ENCODE peak calls at places on chromosomes 5 and 9, in five cellular contexts. L is putamen, Z is MG63, C is aorta, E is mesendoderm. R is an unnamed sample.

GRCh38 chr5:81154725-81155124 is 78.4 kb upstream of the CKMT2 start:
- DNase-seq in L (no peak), Z (no peak), C (no peak), E (no peak), R (no peak)

GRCh38 chr5:39599721-39600431 is 175.1 kb upstream of the DAB2 start:
- DNase-seq in L (no peak), Z (no peak), C (no peak), E (peak; percentile 64), R (no peak)

GRCh38 chr9:135230817-135231520 is 143.5 kb downstream of the OLFM1 start:
- DNase-seq in L (no peak), Z (no peak), C (peak; percentile 64), E (no peak), R (no peak)

GRCh38 chr5:159034083-159034824 is 65.5 kb downstream of the EBF1 start:
- DNase-seq in L (no peak), Z (no peak), C (no peak), E (peak; percentile 5), R (peak; percentile 70)

GRCh38 chr5:149853019-149853648 is 91.5 kb downstream of the PDE6A start:
- DNase-seq in L (peak; percentile 53), Z (peak; percentile 64), C (peak; percentile 87), E (peak; percentile 82), R (peak; percentile 79)

GRCh38 chr9:92637331-92637730 is 32.6 kb downstream of the IPPK start:
- DNase-seq in L (no peak), Z (no peak), C (peak; percentile 50), E (no peak), R (no peak)

GRCh38 chr5:119954106-119954505 is 324.7 kb downstream of the FAM170A start:
- DNase-seq in L (no peak), Z (no peak), C (no peak), E (peak; percentile 40), R (no peak)

GRCh38 chr5:95958308-95959014 is 3.2 kb downstream of the ELL2 start:
- DNase-seq in L (no peak), Z (peak; percentile 73), C (peak; percentile 74), E (peak; percentile 46), R (no peak)

GRCh38 chr5:54861212-54861894 is 124.0 kb downstream of the ESM1 start:
- DNase-seq in L (no peak), Z (no peak), C (no peak), E (no peak), R (no peak)

GRCh38 chr5:74127377-74128338 is 501.7 kb downstream of the ARHGEF28 start:
- DNase-seq in L (no peak), Z (no peak), C (no peak), E (peak; percentile 67), R (no peak)

GRCh38 chr9:135797507-135798302 is 95.7 kb downstream of the KCNT1 start:
- DNase-seq in L (peak; percentile 29), Z (peak; percentile 46), C (no peak), E (peak; percentile 71), R (peak; percentile 73)

GRCh38 chr5:179451099-179451812 is 99.1 kb upstream of the RUFY1 start:
- DNase-seq in L (no peak), Z (no peak), C (peak; percentile 59), E (no peak), R (no peak)

GRCh38 chr9:21565137-21565536 is 83.0 kb upstream of the IFNE start:
- DNase-seq in L (no peak), Z (peak; percentile 83), C (no peak), E (no peak), R (no peak)

GRCh38 chr9:95528908-95529502 is 12.2 kb upstream of the PTCH1 start:
- DNase-seq in L (no peak), Z (no peak), C (no peak), E (peak; percentile 17), R (no peak)

GRCh38 chr9:31824860-31825259 is 559.6 kb upstream of the ACO1 start:
- DNase-seq in L (no peak), Z (no peak), C (no peak), E (peak; percentile 14), R (no peak)

GRCh38 chr5:62488531-62488930 is 76.0 kb downstream of the IPO11 start:
- DNase-seq in L (no peak), Z (no peak), C (no peak), E (peak; percentile 11), R (no peak)

GRCh38 chr5:132182366-132183040 is 45.1 kb downstream of the P4HA2 start:
- DNase-seq in L (no peak), Z (no peak), C (no peak), E (peak; percentile 51), R (no peak)

GRCh38 chr9:136534396-136534795 is 11.5 kb downstream of the NOTCH1 start:
- DNase-seq in L (no peak), Z (no peak), C (no peak), E (no peak), R (no peak)

GRCh38 chr5:67693956-67694564 is 497.5 kb upstream of the CD180 start:
- DNase-seq in L (peak; percentile 3), Z (no peak), C (peak; percentile 83), E (no peak), R (peak; percentile 1)

GRCh38 chr5:18179579-18179978 is 545.3 kb downstream of the TAF11L14 start:
- DNase-seq in L (no peak), Z (no peak), C (no peak), E (no peak), R (no peak)

GRCh38 chr9:7368410-7369292 is 430.9 kb downstream of the DMAC1 start:
- DNase-seq in L (no peak), Z (no peak), C (no peak), E (no peak), R (no peak)

GRCh38 chr5:116487045-116487444 is 87.6 kb downstream of the SEMA6A start:
- DNase-seq in L (peak; percentile 66), Z (no peak), C (no peak), E (no peak), R (no peak)

GRCh38 chr5:155466851-155467250 is 453.3 kb downstream of the KIF4B start:
- DNase-seq in L (no peak), Z (no peak), C (no peak), E (no peak), R (no peak)

GRCh38 chr9:129408535-129409215 is 212.2 kb downstream of the C9orf50 start:
- DNase-seq in L (no peak), Z (no peak), C (no peak), E (no peak), R (no peak)

GRCh38 chr9:121743441-121744001 is 92.1 kb downstream of the DAB2IP start:
- DNase-seq in L (peak; percentile 78), Z (peak; percentile 77), C (peak; percentile 94), E (peak; percentile 87), R (peak; percentile 85)

GRCh38 chr5:37396352-37396751 is 17.2 kb downstream of the WDR70 start:
- DNase-seq in L (no peak), Z (no peak), C (no peak), E (no peak), R (no peak)

GRCh38 chr5:179054876-179055275 is 5.3 kb upstream of the ZNF354C start:
- DNase-seq in L (no peak), Z (no peak), C (no peak), E (no peak), R (no peak)

GRCh38 chr9:112605963-112606699 is 111.8 kb downstream of the INIP start:
- DNase-seq in L (no peak), Z (no peak), C (no peak), E (no peak), R (no peak)

GRCh38 chr5:80961376-80962281 is 1.5 kb downstream of the RASGRF2 start:
- DNase-seq in L (no peak), Z (no peak), C (no peak), E (no peak), R (peak; percentile 10)

GRCh38 chr5:126931968-126932622 is 98.3 kb downstream of the MARCHF3 start:
- DNase-seq in L (no peak), Z (no peak), C (no peak), E (no peak), R (no peak)

GRCh38 chr5:30918171-30918570 is 275.3 kb upstream of the CDH6 start:
- DNase-seq in L (no peak), Z (peak; percentile 51), C (no peak), E (peak; percentile 61), R (no peak)

GRCh38 chr5:167916261-167916660 is 375.2 kb upstream of the WWC1 start:
- DNase-seq in L (no peak), Z (no peak), C (no peak), E (peak; percentile 38), R (no peak)

GRCh38 chr9:34577635-34578240 is 11.8 kb downstream of the CNTFR start:
- DNase-seq in L (no peak), Z (no peak), C (no peak), E (peak; percentile 88), R (peak; percentile 76)

GRCh38 chr5:98763001-98763630 is 10.3 kb upstream of the RGMB start:
- DNase-seq in L (no peak), Z (peak; percentile 83), C (no peak), E (peak; percentile 97), R (no peak)

GRCh38 chr5:151251621-151252020 is 1.4 kb upstream of the GM2A start:
- DNase-seq in L (no peak), Z (no peak), C (no peak), E (no peak), R (no peak)

GRCh38 chr9:12916037-12916436 is 141.2 kb downstream of the LURAP1L start:
- DNase-seq in L (peak; percentile 79), Z (no peak), C (no peak), E (peak; percentile 11), R (no peak)

R was measured in nephron progenitor cell.